ENCODE peak calls at places on chromosomes 16 and 17, in six cellular contexts. A is A549, R is lower leg skin, P is IMR-90, I is ovary, V is stomach. U is an unnamed sample.
A peak's percentile ranks its signal among the peaks of the same experiment; 100 is the strongest.

GRCh38 chr17:178292-179065 is 3.0 kb downstream of the DOC2B start:
- DNase-seq in A (no peak), P (no peak), V (no peak), R (no peak), I (no peak), U (no peak)

GRCh38 chr17:40645932-40646331 is 1.7 kb downstream of the SMARCE1 start:
- DNase-seq in I (no peak), R (no peak), A (no peak), V (no peak), P (no peak), U (no peak)

GRCh38 chr16:84848991-84849634 is 29.3 kb downstream of the CRISPLD2 start:
- DNase-seq in V (no peak), P (no peak), R (no peak), A (no peak), I (no peak), U (no peak)

GRCh38 chr17:40456396-40456951 is 13.2 kb downstream of the IGFBP4 start:
- DNase-seq in I (no peak), A (peak; percentile 39), P (no peak), R (no peak), V (no peak), U (no peak)

GRCh38 chr17:8935194-8935593 is 30.3 kb downstream of the PIK3R5 start:
- DNase-seq in I (no peak), R (no peak), P (no peak), A (peak; percentile 26), V (no peak), U (no peak)

GRCh38 chr17:962166-962565 is 17.4 kb downstream of the NXN start:
- DNase-seq in A (no peak), P (no peak), R (no peak), I (no peak), V (no peak), U (no peak)

GRCh38 chr17:56870163-56870651 is 36.3 kb downstream of the DGKE start:
- DNase-seq in R (no peak), A (no peak), I (no peak), P (peak; percentile 18), V (no peak), U (no peak)

GRCh38 chr17:80795737-80796136 is 195.9 kb upstream of the CHMP6 start:
- DNase-seq in A (no peak), P (no peak), V (no peak), R (no peak), I (no peak), U (no peak)

GRCh38 chr17:57892146-57892819 is 42.4 kb upstream of the MRPS23 start:
- DNase-seq in P (peak; percentile 84), A (peak; percentile 92), I (peak; percentile 86), R (peak; percentile 80), V (peak; percentile 91), U (peak; percentile 95)

GRCh38 chr17:49487202-49487601 is 7.9 kb upstream of the NGFR start:
- DNase-seq in A (no peak), V (no peak), R (no peak), I (no peak), P (no peak), U (no peak)

GRCh38 chr17:49490271-49490670 is 4.8 kb upstream of the NGFR start:
- DNase-seq in I (no peak), P (no peak), V (no peak), R (no peak), A (no peak), U (no peak)

GRCh38 chr17:49488612-49489011 is 6.5 kb upstream of the NGFR start:
- DNase-seq in V (no peak), R (no peak), P (no peak), I (no peak), A (no peak), U (no peak)

GRCh38 chr17:49491370-49491769 is 3.7 kb upstream of the NGFR start:
- DNase-seq in R (no peak), A (no peak), V (no peak), I (no peak), P (no peak), U (no peak)

DNA sequence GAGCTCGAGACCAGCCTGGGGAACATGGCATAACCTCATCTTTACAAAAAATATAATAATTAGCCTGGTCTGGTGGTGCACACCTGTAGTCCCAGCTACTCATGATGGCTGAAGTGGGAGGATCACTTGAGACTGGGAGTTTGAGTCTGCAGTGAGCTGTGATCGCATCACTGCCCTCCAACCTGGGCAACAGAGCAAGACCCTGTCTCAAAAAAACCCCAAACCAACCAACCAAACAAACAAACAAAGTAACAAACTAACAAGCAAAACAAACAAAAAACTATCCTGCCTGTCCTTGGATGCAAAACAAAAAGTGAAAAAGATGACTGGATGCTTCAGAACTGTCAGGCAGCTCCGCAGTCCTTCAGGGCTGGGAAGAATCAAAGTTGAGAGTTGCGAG is 5.7 kb upstream of the NGFR start:
- DNase-seq in V (no peak), A (no peak), P (no peak), I (no peak), R (no peak), U (no peak)
- TF ChIP-seq POLR2A in V (no peak), A (no peak), P (no peak), I (no peak), R (no peak), U (no peak)

GRCh38 chr16:568401-569258 is 1.1 kb upstream of the PIGQ start:
- DNase-seq in P (no peak), R (no peak), A (no peak), I (no peak), V (peak; percentile 52), U (no peak)
- TF ChIP-seq POLR2A in P (no peak), R (no peak), A (no peak), I (no peak), V (no peak), U (no peak)

GRCh38 chr17:48628641-48629410 is 2.7 kb upstream of the HOXB9 start:
- DNase-seq in P (no peak), R (no peak), I (no peak), V (no peak), A (no peak), U (no peak)
- TF ChIP-seq POLR2A in P (no peak), R (no peak), I (no peak), V (no peak), A (no peak), U (no peak)

DNA sequence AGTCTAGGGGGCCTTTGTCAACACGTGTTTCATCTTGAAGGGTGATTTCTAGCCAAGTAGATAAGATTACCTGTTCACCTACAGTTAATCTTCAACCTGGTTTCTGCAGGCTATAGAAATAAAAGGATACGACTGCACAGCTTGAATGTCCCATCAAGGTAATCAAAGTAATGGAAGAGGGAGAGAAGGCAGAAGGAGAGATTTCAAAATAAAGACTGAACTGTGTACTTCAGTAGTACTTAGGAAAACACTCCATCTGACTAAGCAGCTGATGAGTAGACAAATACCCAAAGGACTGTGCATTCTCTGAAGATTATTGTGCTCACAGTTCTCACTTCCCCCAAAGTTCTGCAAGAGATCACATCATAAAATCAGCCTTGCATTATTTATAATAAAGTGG is 5.8 kb upstream of the RFFL start:
- DNase-seq in A (no peak), R (no peak), I (no peak), V (no peak), P (peak; percentile 66), U (no peak)
- TF ChIP-seq POLR2A in A (no peak), R (no peak), I (no peak), V (no peak), P (no peak), U (no peak)

DNA sequence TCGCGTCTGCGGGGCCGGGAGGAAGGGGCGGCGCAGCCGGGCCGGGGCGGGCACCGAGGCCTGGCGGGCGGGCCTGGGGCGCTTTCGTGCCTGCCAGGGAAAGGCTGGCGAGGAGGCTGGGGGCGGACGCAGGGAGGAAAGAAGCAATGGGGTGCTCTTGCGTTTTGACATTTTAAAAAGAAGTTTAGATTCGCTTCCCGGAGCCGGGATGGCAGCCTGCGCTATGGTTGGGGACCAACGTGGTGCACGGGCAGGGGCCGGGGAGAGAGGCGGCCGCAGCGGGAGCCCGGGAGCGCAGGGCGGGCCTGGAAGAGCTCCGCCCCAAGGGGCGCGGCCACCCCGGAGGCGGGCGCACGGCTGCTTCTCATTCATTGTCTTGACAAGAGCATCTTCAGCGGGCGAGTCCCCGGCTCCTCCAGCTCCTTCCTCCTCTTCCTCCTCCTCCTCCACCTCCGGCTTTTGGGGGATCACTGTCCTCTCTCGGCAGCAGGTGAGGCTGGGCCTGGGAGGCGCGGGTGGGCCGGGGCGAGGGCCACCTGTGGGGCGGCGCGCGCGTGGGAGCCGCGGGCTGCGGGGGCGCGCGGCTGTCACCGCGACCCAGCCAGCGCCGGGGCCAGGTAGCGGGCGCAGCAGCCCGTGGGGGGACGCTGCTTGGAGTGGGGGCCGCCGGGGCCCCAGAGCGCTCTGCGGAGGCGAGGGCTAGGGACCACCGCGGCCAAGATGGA is at the start of gene CORO1A:
- DNase-seq in V (peak; percentile 86), R (peak; percentile 80), A (peak; percentile 85), P (peak; percentile 67), I (peak; percentile 87), U (peak; percentile 85)
- TF ChIP-seq POLR2A in V (no peak), R (no peak), A (peak; percentile 52), P (no peak), I (peak; percentile 29), U (peak; percentile 39)

DNA sequence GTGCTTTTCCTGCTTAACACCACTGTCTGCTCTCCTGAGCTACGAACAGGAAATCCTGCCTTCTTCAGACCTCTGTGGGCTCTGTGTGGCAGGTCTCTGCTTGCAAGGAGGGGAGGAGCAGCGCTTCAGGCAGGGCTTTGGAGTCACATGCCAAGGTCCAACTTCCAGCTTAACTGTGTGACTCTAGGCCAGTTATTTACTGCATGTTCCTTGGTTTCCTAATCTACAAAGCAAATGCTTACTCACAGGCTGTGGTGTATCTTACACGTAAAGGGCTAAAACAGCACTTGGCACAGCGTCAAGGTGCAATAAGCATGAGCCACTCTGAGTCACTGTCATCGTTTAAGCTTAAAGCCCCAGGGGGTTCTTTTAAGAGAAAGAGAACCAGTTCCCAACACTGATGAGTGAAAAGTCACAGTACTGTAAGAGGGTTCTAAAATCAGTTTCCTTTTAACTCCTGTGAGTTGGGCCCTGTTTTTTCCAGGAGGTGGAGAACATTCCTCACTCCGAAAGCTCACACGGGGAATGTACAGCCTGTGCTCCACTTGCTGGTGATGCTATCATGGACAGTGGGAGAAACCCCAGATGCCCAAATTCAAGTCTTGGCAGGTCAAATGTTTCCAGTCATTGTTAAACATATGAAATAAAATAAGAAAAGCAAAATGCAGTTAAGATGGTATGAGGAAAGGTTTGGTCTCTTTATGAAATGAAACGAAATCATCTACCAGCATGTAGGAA is 54.1 kb upstream of the BCAR1 start:
- DNase-seq in P (peak; percentile 100), V (peak; percentile 78), A (peak; percentile 99), R (peak; percentile 92), I (peak; percentile 58), U (peak; percentile 81)
- TF ChIP-seq POLR2A in P (peak; percentile 89), V (no peak), A (no peak), R (no peak), I (no peak), U (no peak)

DNA sequence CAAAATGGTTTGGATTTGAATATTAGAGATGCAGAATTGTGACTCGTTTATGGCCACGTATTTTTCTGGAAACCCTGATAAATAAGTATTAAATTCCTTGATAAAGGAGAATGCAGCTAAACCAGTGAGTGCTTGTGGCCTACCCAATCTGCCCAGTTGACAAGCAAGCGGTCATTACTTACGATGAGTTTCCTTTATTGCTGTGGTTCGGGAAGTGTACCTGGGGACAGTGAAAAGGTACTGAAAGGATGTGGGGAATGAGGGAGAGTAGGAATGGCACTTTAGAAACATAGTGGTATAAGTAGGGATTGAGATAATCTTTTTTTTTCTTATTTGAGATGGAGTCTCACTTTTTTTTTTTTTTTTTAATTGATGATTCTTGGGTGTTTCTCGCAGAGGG is 33.8 kb downstream of the RBBP6 start:
- DNase-seq in P (no peak), R (no peak), I (no peak), V (no peak), A (no peak), U (no peak)
- TF ChIP-seq POLR2A in P (no peak), R (no peak), I (no peak), V (no peak), A (no peak), U (no peak)

U was measured in H54.